ENCODE peak calls at places on chromosomes 7 and 10, in seven cellular contexts. M is T47D; Y is activated CD4-positive, alpha-beta T cell treated with anti-CD3 and anti-CD28 coated beads, Interleukin-2, amount 50 U/mL, for 24 hours; S is amygdala; P is fibroblast of lung; C is fibroblast of pulmonary artery; O is RWPE1. Z is an unnamed sample.

GRCh38 chr7:150754950-150755349 is 17.7 kb downstream of the GIMAP5 start:
- DNase-seq in M (no peak), Y (no peak), S (no peak), P (no peak), C (no peak), O (no peak), Z (no peak)

GRCh38 chr10:1737222-1738061 is at the start of gene ADARB2:
- DNase-seq in M (peak), Y (no peak), S (peak), P (peak), C (no peak), O (peak), Z (peak)

GRCh38 chr10:58152698-58153263 is 114.9 kb downstream of the IPMK start:
- DNase-seq in M (peak), Y (no peak), S (peak), P (peak), C (peak), O (peak), Z (peak)

GRCh38 chr10:107614939-107615665 is 450.6 kb upstream of the SORCS1 start:
- DNase-seq in M (no peak), Y (no peak), S (no peak), P (peak), C (peak), O (no peak), Z (peak)

GRCh38 chr7:120337308-120337907 is 64.4 kb downstream of the KCND2 start:
- DNase-seq in M (peak), Y (no peak), S (no peak), P (peak), C (peak), O (peak), Z (peak)

GRCh38 chr10:8302565-8302964 is 248.1 kb downstream of the GATA3 start:
- DNase-seq in M (no peak), Y (no peak), S (no peak), P (no peak), C (no peak), O (no peak), Z (no peak)

GRCh38 chr10:78700413-78700812 is 368.4 kb upstream of the ZMIZ1 start:
- DNase-seq in M (peak), Y (no peak), S (no peak), P (no peak), C (peak), O (no peak), Z (peak)

GRCh38 chr7:151425670-151426075 is 14.3 kb downstream of the CRYGN start:
- DNase-seq in M (no peak), Y (no peak), S (no peak), P (peak), C (peak), O (no peak), Z (peak)

GRCh38 chr10:48480397-48481374 is 124.2 kb downstream of the ARHGAP22 start:
- DNase-seq in M (no peak), Y (no peak), S (no peak), P (no peak), C (no peak), O (no peak), Z (no peak)

GRCh38 chr10:32167450-32167849 is 111.2 kb upstream of the KIF5B start:
- DNase-seq in M (no peak), Y (no peak), S (no peak), P (no peak), C (no peak), O (no peak), Z (no peak)

GRCh38 chr10:64115913-64116643 is 594.9 kb downstream of the REEP3 start:
- DNase-seq in M (peak), Y (no peak), S (no peak), P (no peak), C (peak), O (peak), Z (peak)

GRCh38 chr7:2738110-2738509 is 50.1 kb downstream of the AMZ1 start:
- DNase-seq in M (no peak), Y (no peak), S (no peak), P (no peak), C (peak), O (no peak), Z (peak)

GRCh38 chr7:149635561-149636329 is 137.6 kb downstream of the ZNF467 start:
- DNase-seq in M (no peak), Y (no peak), S (no peak), P (no peak), C (no peak), O (no peak), Z (no peak)

GRCh38 chr7:70523626-70524351 is 608.2 kb upstream of the GALNT17 start:
- DNase-seq in M (no peak), Y (no peak), S (no peak), P (peak), C (no peak), O (no peak), Z (no peak)

GRCh38 chr7:34162017-34162565 is 256.8 kb downstream of the BMPER start:
- DNase-seq in M (no peak), Y (no peak), S (no peak), P (peak), C (no peak), O (no peak), Z (no peak)

GRCh38 chr7:154984601-154985188 is 18.2 kb downstream of the PAXIP1 start:
- DNase-seq in M (no peak), Y (no peak), S (no peak), P (no peak), C (no peak), O (no peak), Z (no peak)

GRCh38 chr7:521221-522070 is 1.8 kb upstream of the PDGFA start:
- DNase-seq in M (no peak), Y (no peak), S (no peak), P (peak), C (peak), O (no peak), Z (no peak)

GRCh38 chr10:128178319-128178937 is 52.2 kb upstream of the MKI67 start:
- DNase-seq in M (peak), Y (no peak), S (no peak), P (peak), C (peak), O (peak), Z (peak)

Z was measured in choroid plexus epithelial cell.